ENCODE peak calls at places on chromosomes 4 and X, in nine cellular contexts. M, J, N, F, E, Q, I, X and L are unnamed samples.

GRCh38 chr4:8855781-8856245 is 15.8 kb downstream of the HMX1 start:
- DNase-seq in E (no peak), I (peak; percentile 91), Q (no peak), M (no peak), N (no peak), J (peak; percentile 37), X (no peak), F (no peak), L (no peak)

GRCh38 chr4:3145251-3145908 is 70.9 kb downstream of the HTT start:
- DNase-seq in X (no peak), Q (no peak), N (no peak), J (peak; percentile 15), E (no peak), I (no peak), M (no peak), F (no peak), L (no peak)

GRCh38 chrX:28042260-28042659 is 61.0 kb upstream of the DCAF8L1 start:
- DNase-seq in E (no peak), Q (no peak), I (no peak), N (no peak), J (no peak), M (no peak), X (no peak), F (no peak), L (no peak)

GRCh38 chr4:34850983-34851382 is 1393.3 kb downstream of the ARAP2 start:
- DNase-seq in J (no peak), E (no peak), M (no peak), I (no peak), F (no peak), Q (no peak), N (no peak), X (no peak), L (no peak)

GRCh38 chr4:78779280-78779679 is 3.1 kb downstream of the BMP2K start:
- DNase-seq in N (no peak), M (no peak), Q (no peak), J (no peak), E (no peak), I (no peak), X (no peak), F (no peak), L (no peak)

GRCh38 chrX:110450050-110450449 is 91.4 kb downstream of the RTL9 start:
- DNase-seq in F (peak; percentile 25), X (peak; percentile 58), N (peak; percentile 83), Q (no peak), I (peak; percentile 86), E (peak; percentile 73), J (peak; percentile 91), M (peak; percentile 42), L (peak; percentile 68)

GRCh38 chr4:6340446-6341015 is 70.9 kb downstream of the WFS1 start:
- DNase-seq in Q (no peak), J (no peak), I (no peak), F (no peak), M (no peak), X (no peak), E (no peak), N (no peak), L (no peak)

GRCh38 chrX:68934421-68934820 is 105.6 kb downstream of the EFNB1 start:
- DNase-seq in F (no peak), X (no peak), E (no peak), I (no peak), M (no peak), N (no peak), Q (no peak), J (no peak), L (no peak)

GRCh38 chr4:68152411-68152810 is 22.7 kb upstream of the TMPRSS11F start:
- DNase-seq in N (no peak), M (no peak), E (no peak), Q (no peak), I (no peak), F (no peak), X (no peak), J (no peak), L (no peak)

DNA sequence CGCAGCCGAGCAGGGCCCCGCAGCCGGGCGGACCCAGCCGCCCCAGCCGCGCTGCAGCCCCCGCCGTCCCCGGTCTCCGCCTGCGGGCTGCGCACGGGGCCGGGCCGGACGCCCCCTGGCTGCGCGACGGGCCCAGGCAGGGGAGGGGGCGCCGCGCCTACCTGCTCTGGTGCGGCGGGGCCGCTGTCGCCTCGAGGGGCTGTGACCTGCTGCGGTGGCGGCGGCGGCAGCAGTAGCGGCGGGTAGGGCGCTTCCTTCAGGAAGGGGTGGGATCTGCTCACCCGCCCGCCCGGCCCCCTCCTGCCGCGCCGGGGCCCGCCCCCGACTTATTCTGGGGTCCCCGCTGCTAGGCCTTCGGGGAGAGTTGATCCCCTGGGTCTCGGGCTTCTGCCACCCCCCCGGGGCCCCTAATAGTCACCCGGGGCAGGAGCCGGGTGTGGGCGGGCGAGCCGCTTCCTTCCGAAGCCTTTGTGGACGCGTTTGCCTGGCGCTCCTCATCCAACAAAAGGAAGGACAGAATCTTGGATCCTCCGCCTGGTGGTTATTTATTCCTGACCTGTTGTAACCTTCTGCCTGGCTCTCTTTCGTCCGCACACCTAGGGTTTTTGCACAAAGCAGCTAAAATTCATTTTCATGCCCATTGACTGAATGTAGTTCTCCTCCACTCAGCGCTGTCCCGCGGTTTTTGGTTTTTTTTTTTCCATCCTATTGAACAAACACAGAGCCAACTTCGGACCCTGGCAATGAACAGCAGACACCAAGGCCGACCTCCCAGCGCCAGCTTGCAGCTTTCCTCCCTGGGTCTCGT is at the start of gene TMEM150C:
- DNase-seq in M (no peak), N (no peak), F (no peak), J (peak; percentile 78), I (peak; percentile 84), Q (no peak), X (no peak), E (no peak), L (no peak)
- TF ChIP-seq CTCF in M (peak; percentile 21), N (no peak), F (peak; percentile 25), J (no peak), I (peak; percentile 30), Q (peak; percentile 6), X (no peak), E (peak; percentile 11), L (no peak)

DNA sequence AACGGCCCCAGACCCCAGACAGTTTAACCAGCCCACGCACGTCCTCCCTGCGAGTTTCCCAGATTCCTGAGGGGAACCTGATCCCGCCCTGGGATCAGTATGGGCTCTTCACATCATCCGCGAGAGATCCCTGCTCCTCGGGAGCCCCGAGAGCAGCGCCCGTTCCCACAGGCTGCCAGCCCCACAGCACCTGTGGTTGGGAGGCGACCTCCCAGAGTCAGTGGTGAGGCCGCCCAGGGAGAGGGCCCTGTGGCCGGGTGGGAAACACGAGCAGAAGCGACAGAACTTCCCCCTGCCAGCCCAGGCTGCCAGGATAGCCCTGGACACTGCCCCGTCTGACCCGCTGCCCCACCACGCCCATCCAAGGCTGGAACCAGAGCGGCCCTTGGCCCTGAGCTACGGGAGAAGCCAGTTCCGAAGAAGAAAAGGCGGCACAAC is 32.8 kb downstream of the TSC22D3 start:
- DNase-seq in I (no peak), Q (no peak), M (no peak), X (peak; percentile 66), E (peak; percentile 31), F (no peak), N (no peak), J (no peak), L (no peak)
- H3K4me1 ChIP-seq in I (peaks cover 26% of the 10 kb centered on the region), Q (peaks cover 25% of the 10 kb centered on the region), M (peaks cover 36% of the 10 kb centered on the region), X (peaks cover 73% of the 10 kb centered on the region), E (peaks cover 12% of the 10 kb centered on the region), F (peaks cover 9% of the 10 kb centered on the region), N (no peaks in the 10 kb centered on the region), J (peaks cover 52% of the 10 kb centered on the region), L (peaks cover 37% of the 10 kb centered on the region)

DNA sequence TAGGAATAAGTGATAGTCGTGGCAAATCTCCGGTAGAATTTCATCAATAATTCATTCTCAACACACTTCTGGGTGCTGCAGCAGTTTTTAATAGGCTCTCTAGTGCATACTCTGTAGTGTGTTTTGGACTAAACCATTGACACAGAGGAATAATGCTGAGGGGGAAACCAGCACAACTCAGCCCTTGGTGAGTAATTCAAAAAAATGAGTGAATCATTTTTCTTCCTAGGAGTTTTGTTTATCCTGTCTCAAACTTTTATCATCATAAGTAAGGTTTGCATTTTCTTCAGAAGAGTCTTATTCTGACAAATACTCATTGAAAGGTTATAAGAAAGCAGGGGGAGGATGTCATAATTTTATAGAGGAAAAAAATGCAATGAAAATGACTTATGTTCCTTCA is 2542.6 kb downstream of the PCDH7 start:
- DNase-seq in E (no peak), M (no peak), J (no peak), F (no peak), I (no peak), N (no peak), X (no peak), Q (no peak), L (no peak)
- TF ChIP-seq CTCF in E (no peak), M (no peak), J (no peak), F (no peak), I (no peak), N (no peak), X (no peak), Q (no peak), L (no peak)

DNA sequence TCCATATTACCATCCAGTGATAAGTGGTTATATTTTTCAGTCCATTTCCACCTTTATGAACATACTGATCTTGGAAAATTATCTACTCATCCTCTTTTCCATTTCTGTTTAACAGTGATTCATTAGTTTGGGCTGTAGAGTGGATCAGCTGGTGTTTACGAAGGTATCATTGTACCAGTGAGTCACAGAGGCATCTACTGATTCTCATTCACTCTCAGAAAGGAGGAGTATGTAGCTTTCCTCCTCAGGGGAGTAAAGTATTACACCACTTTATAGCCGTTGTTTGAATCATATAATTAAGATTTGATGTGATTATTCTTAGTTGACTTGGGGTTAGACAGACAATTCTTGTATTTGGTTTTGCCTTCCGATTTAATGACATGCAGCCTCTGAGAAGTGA is 74.7 kb downstream of the GALNT7 start:
- DNase-seq in I (no peak), X (no peak), E (no peak), M (no peak), N (no peak), F (no peak), J (no peak), Q (no peak), L (no peak)
- H3K4me1 ChIP-seq in I (peaks cover 50% of the 10 kb centered on the region), X (peaks cover 8% of the 10 kb centered on the region), E (no peaks in the 10 kb centered on the region), M (no peaks in the 10 kb centered on the region), N (no peaks in the 10 kb centered on the region), F (peaks cover 34% of the 10 kb centered on the region), J (no peaks in the 10 kb centered on the region), Q (no peaks in the 10 kb centered on the region), L (no peaks in the 10 kb centered on the region)

GRCh38 chr4:180962268-180962667 is 1280.9 kb upstream of the TENM3 start:
- DNase-seq in F (no peak), N (no peak), X (no peak), Q (no peak), J (no peak), E (no peak), M (no peak), I (no peak), L (no peak)

GRCh38 chr4:180960758-180961401 is 1282.3 kb upstream of the TENM3 start:
- DNase-seq in F (no peak), J (peak; percentile 18), M (no peak), Q (no peak), X (no peak), I (peak; percentile 70), N (no peak), E (no peak), L (no peak)
- TF ChIP-seq CTCF in F (no peak), J (no peak), M (no peak), Q (no peak), X (no peak), I (peak; percentile 34), N (no peak), E (no peak), L (no peak)

GRCh38 chr4:73919691-73920090 is 50.5 kb downstream of the CXCL1 start:
- DNase-seq in I (no peak), X (no peak), F (no peak), Q (no peak), M (no peak), E (no peak), N (no peak), J (no peak), L (no peak)
- H3K4me1 ChIP-seq in I (no peaks in the 10 kb centered on the region), X (no peaks in the 10 kb centered on the region), F (no peaks in the 10 kb centered on the region), Q (no peaks in the 10 kb centered on the region), M (no peaks in the 10 kb centered on the region), E (no peaks in the 10 kb centered on the region), N (no peaks in the 10 kb centered on the region), J (no peaks in the 10 kb centered on the region), L (peaks cover 4% of the 10 kb centered on the region)